ENCODE peak calls at places on chromosomes 6 and 20, in eight cellular contexts. C is transverse colon; Q is SJSA1; G is left colon; O is NCI-H1092 treated with DMSO at 0.1 percent for 48 hours; R is stimulated activated CD8-positive, alpha-beta memory T cell treated with anti-CD3 and anti-CD28 coated beads, Interleukin-15, amount 100 ng/mL, for 24 hours; V is activated T-cell treated with anti-CD3 and anti-CD28 coated beads, Interleukin-2, amount 50 U/mL, for 72 hours; I is D341Med. K is an unnamed sample.

GRCh38 chr6:138805431-138805830 is 9.5 kb downstream of the ECT2L start:
- DNase-seq in C (no peak), R (no peak), V (no peak), I (no peak), O (no peak), Q (no peak), G (no peak), K (no peak)

GRCh38 chr20:60921021-60921622 is 330.9 kb upstream of the CDH4 start:
- DNase-seq in V (no peak), R (no peak), O (no peak), Q (no peak), I (no peak), C (no peak), G (no peak), K (no peak)

GRCh38 chr6:17394192-17394611 is 807 bp downstream of the CAP2 start:
- DNase-seq in R (no peak), I (no peak), G (peak), C (peak), V (peak), Q (peak), O (peak), K (no peak)

GRCh38 chr6:158356586-158357546 is 44.6 kb downstream of the TULP4 start:
- DNase-seq in C (no peak), O (no peak), Q (no peak), I (no peak), G (no peak), V (no peak), R (no peak), K (no peak)

GRCh38 chr6:56517155-56517745 is 125.4 kb downstream of the DST start:
- DNase-seq in Q (no peak), G (no peak), O (peak), C (no peak), I (no peak), R (no peak), V (no peak), K (no peak)

GRCh38 chr6:8481727-8482126 is 46.4 kb upstream of the SLC35B3 start:
- DNase-seq in I (no peak), C (no peak), O (peak), R (no peak), G (no peak), Q (no peak), V (no peak), K (no peak)

GRCh38 chr6:141254336-141254735 is 878.4 kb upstream of the GJE1 start:
- DNase-seq in R (no peak), G (no peak), C (no peak), V (no peak), O (no peak), Q (no peak), I (no peak), K (no peak)

GRCh38 chr20:29497261-29497671 is 1760.2 kb upstream of the DEFB115 start:
- DNase-seq in R (peak), O (peak), C (no peak), V (no peak), G (no peak), Q (peak), I (peak), K (peak)

GRCh38 chr6:122610690-122611455 is 668 bp downstream of the PKIB start:
- DNase-seq in G (peak), C (peak), O (peak), R (no peak), Q (peak), I (peak), V (peak), K (peak)

GRCh38 chr6:75759207-75759606 is 10.2 kb downstream of the MYO6 start:
- DNase-seq in O (no peak), V (no peak), G (no peak), R (no peak), C (no peak), I (no peak), Q (no peak), K (no peak)

GRCh38 chr6:158938811-158939254 is 61.2 kb downstream of the RSPH3 start:
- DNase-seq in I (no peak), V (peak), R (no peak), O (no peak), C (peak), G (peak), Q (no peak), K (no peak)

GRCh38 chr6:159892053-159892452 is 1.3 kb downstream of the MAS1 start:
- DNase-seq in I (no peak), G (no peak), Q (no peak), R (no peak), C (no peak), O (no peak), V (no peak), K (no peak)